ENCODE peak calls at places on chromosome 3, in ten cellular contexts. M is SJSA1, T is Panc1, E is fibroblast of lung, N is tibial nerve, K is aorta, V is thoracic aorta, Z is left lung, F is H1, Y is dorsolateral prefrontal cortex. G is an unnamed sample.

GRCh38 chr3:175184392-175184791 is 325.3 kb downstream of the NAALADL2 start:
- DNase-seq in T (no peak), E (no peak), K (no peak), F (no peak), Y (no peak), N (no peak), M (no peak), V (no peak), Z (no peak), G (no peak)

GRCh38 chr3:184619348-184619747 is 57.8 kb downstream of the EPHB3 start:
- DNase-seq in T (no peak), V (no peak), K (no peak), Y (no peak), N (no peak), Z (no peak), E (no peak), M (no peak), F (no peak), G (no peak)

GRCh38 chr3:169387751-169388696 is 275.5 kb downstream of the MECOM start:
- DNase-seq in M (no peak), E (peak; percentile 32), K (peak; percentile 82), N (peak; percentile 70), T (no peak), Z (peak; percentile 41), F (no peak), V (peak; percentile 10), Y (no peak), G (peak; percentile 79)

GRCh38 chr3:20837676-20838302 is 651.8 kb upstream of the SGO1 start:
- DNase-seq in T (no peak), Z (no peak), Y (no peak), M (no peak), N (no peak), F (no peak), V (no peak), E (no peak), K (no peak), G (no peak)

GRCh38 chr3:4742359-4742758 is 236.9 kb upstream of the BHLHE40 start:
- DNase-seq in T (no peak), Z (no peak), K (no peak), V (no peak), M (no peak), F (no peak), E (no peak), Y (no peak), N (no peak), G (no peak)

GRCh38 chr3:775178-775885 is 317.5 kb upstream of the CNTN6 start:
- DNase-seq in N (no peak), T (peak; percentile 39), Y (no peak), V (no peak), E (no peak), F (no peak), M (no peak), Z (no peak), K (no peak), G (no peak)

GRCh38 chr3:178482981-178483380 is 53.3 kb upstream of the KCNMB2 start:
- DNase-seq in V (no peak), M (no peak), Y (no peak), Z (no peak), K (no peak), F (no peak), E (no peak), N (no peak), T (no peak), G (no peak)

GRCh38 chr3:191210032-191210431 is 11.0 kb downstream of the OSTN start:
- DNase-seq in Y (no peak), M (no peak), E (no peak), V (no peak), K (no peak), T (no peak), F (no peak), Z (no peak), N (no peak), G (no peak)

GRCh38 chr3:138774529-138775253 is 60.0 kb downstream of the PIK3CB start:
- DNase-seq in M (peak; percentile 85), Y (no peak), Z (peak; percentile 44), N (no peak), F (peak; percentile 4), K (no peak), V (peak; percentile 78), T (peak; percentile 90), E (peak; percentile 100), G (no peak)

GRCh38 chr3:67384790-67385397 is 269.5 kb downstream of the SUCLG2 start:
- DNase-seq in Z (peak; percentile 37), V (no peak), M (no peak), T (no peak), E (peak; percentile 57), F (peak; percentile 83), Y (no peak), N (no peak), K (no peak), G (no peak)

GRCh38 chr3:32146669-32147315 is 40.4 kb downstream of the GPD1L start:
- DNase-seq in K (no peak), Z (no peak), E (no peak), N (no peak), Y (no peak), F (no peak), M (no peak), T (no peak), V (no peak), G (no peak)

GRCh38 chr3:179068779-179069530 is 2.7 kb downstream of the ZMAT3 start:
- DNase-seq in Y (no peak), T (no peak), F (no peak), M (no peak), N (no peak), Z (no peak), E (peak; percentile 63), V (no peak), K (no peak), G (no peak)

GRCh38 chr3:41569632-41570338 is 370.5 kb downstream of the CTNNB1 start:
- DNase-seq in E (no peak), Z (no peak), M (no peak), Y (no peak), K (no peak), T (no peak), F (no peak), V (no peak), N (no peak), G (no peak)

GRCh38 chr3:169664034-169664820 is 715 bp upstream of the MECOM start:
- DNase-seq in Z (peak; percentile 36), T (no peak), F (peak; percentile 56), N (no peak), K (peak; percentile 79), V (no peak), E (peak; percentile 49), M (no peak), Y (no peak), G (no peak)

GRCh38 chr3:109275702-109276293 is 40.5 kb downstream of the DPPA2 start:
- DNase-seq in Z (no peak), V (no peak), N (no peak), M (no peak), F (peak; percentile 63), E (peak; percentile 65), Y (no peak), T (peak; percentile 5), K (no peak), G (no peak)

GRCh38 chr3:46960081-46960701 is 16.4 kb downstream of the CCDC12 start:
- DNase-seq in Z (no peak), K (peak; percentile 72), T (no peak), N (no peak), F (no peak), E (peak; percentile 26), V (no peak), Y (no peak), M (no peak), G (no peak)

GRCh38 chr3:27596334-27596841 is 112.2 kb upstream of the SLC4A7 start:
- DNase-seq in K (no peak), F (no peak), Z (no peak), E (peak; percentile 38), T (no peak), M (peak; percentile 52), Y (no peak), N (no peak), V (no peak), G (no peak)

GRCh38 chr3:125212509-125213372 is at the start of gene SLC12A8:
- DNase-seq in Y (no peak), F (peak; percentile 72), E (no peak), V (no peak), N (no peak), T (no peak), K (no peak), Z (no peak), M (no peak), G (no peak)

DNA sequence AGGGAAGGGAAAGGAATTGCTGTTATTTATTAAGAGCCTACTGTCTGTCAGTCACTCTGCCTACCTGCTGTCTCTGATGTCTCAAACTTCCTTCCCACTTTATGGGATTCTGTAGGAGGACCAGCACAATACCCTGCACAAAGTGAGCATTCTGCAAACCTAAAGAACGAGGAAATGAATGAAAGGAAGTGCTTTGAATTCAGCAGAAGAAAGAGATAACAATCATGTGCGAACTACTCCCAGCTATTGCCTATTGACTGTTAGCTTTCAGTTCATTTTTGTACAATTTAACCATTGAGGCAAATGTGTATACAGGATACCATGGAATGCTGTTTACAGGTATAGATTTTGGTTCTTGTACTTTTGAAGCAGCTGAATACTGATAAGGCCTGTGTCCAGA is 66.8 kb downstream of the CMSS1 start:
- DNase-seq in E (no peak), T (no peak), F (no peak), K (no peak), Y (no peak), M (no peak), V (no peak), Z (no peak), N (no peak), G (no peak)
- H3K27ac ChIP-seq in E (no peak overlapping the region), T (no peak overlapping the region), F (no peak overlapping the region), K (no peak overlapping the region), Y (no peak overlapping the region), M (no peak overlapping the region), V (no peak overlapping the region), Z (no peak overlapping the region), N (no peak overlapping the region), G (no peak overlapping the region)

GRCh38 chr3:50738252-50738598 is 63.5 kb downstream of the DOCK3 start:
- DNase-seq in E (no peak), Z (no peak), V (no peak), K (no peak), T (no peak), N (no peak), M (no peak), F (no peak), Y (no peak), G (no peak)
- H3K27ac ChIP-seq in E (no peak overlapping the region), Z (no peak overlapping the region), V (no peak overlapping the region), K (no peak overlapping the region), T (no peak overlapping the region), N (no peak overlapping the region), M (no peak overlapping the region), F (no peak overlapping the region), Y (peak overlapping the region; percentile 53), G (no peak overlapping the region)

GRCh38 chr3:186502942-186503712 is 41.1 kb downstream of the CRYGS start:
- DNase-seq in M (no peak), Y (no peak), T (no peak), N (no peak), K (no peak), Z (no peak), V (no peak), E (no peak), F (peak; percentile 27), G (no peak)
- H3K27ac ChIP-seq in M (no peak overlapping the region), Y (no peak overlapping the region), T (no peak overlapping the region), N (no peak overlapping the region), K (no peak overlapping the region), Z (no peak overlapping the region), V (no peak overlapping the region), E (no peak overlapping the region), F (no peak overlapping the region), G (no peak overlapping the region)

GRCh38 chr3:165378761-165379160 is 182.6 kb upstream of the SLITRK3 start:
- DNase-seq in N (no peak), K (no peak), F (no peak), T (no peak), Z (no peak), V (no peak), E (no peak), M (no peak), Y (no peak), G (no peak)
- H3K27ac ChIP-seq in N (no peak overlapping the region), K (no peak overlapping the region), F (no peak overlapping the region), T (no peak overlapping the region), Z (no peak overlapping the region), V (no peak overlapping the region), E (no peak overlapping the region), M (no peak overlapping the region), Y (no peak overlapping the region), G (no peak overlapping the region)

G was measured in suprapubic skin.